ENCODE peak calls at places on chromosomes 16 and 17, in seven cellular contexts. M is RWPE1, K is kidney epithelial cell, G is stomach, X is GM10248, V is cardiac muscle cell, D is neural crest cell. I is an unnamed sample.

GRCh38 chr17:69592692-69593350 is 178.3 kb downstream of the MAP2K6 start:
- DNase-seq in M (no peak), K (no peak), G (no peak), X (no peak), V (no peak), D (no peak), I (no peak)

GRCh38 chr17:4023220-4023619 is 59.0 kb upstream of the ATP2A3 start:
- DNase-seq in M (no peak), K (no peak), G (no peak), X (no peak), V (no peak), D (no peak), I (no peak)

GRCh38 chr16:13921328-13921727 is 1.4 kb downstream of the ERCC4 start:
- DNase-seq in M (no peak), K (no peak), G (no peak), X (no peak), V (no peak), D (no peak), I (no peak)

GRCh38 chr16:11462036-11462435 is 116.8 kb downstream of the RMI2 start:
- DNase-seq in M (no peak), K (no peak), G (no peak), X (no peak), V (no peak), D (no peak), I (no peak)

GRCh38 chr17:49086649-49087048 is 45.9 kb upstream of the B4GALNT2 start:
- DNase-seq in M (no peak), K (no peak), G (no peak), X (no peak), V (no peak), D (no peak), I (no peak)

GRCh38 chr16:47046726-47047602 is 73.5 kb upstream of the DNAJA2 start:
- DNase-seq in M (no peak), K (no peak), G (no peak), X (peak; percentile 67), V (no peak), D (no peak), I (no peak)

GRCh38 chr17:2222901-2223616 is 80.5 kb downstream of the SMG6 start:
- DNase-seq in M (no peak), K (no peak), G (peak; percentile 32), X (peak; percentile 50), V (peak; percentile 44), D (no peak), I (peak; percentile 27)

GRCh38 chr16:85334718-85335583 is 222.7 kb upstream of the CIBAR2 start:
- DNase-seq in M (no peak), K (no peak), G (peak; percentile 91), X (no peak), V (peak; percentile 66), D (peak; percentile 21), I (no peak)

GRCh38 chr16:84959045-84959576 is 52.2 kb downstream of the ZDHHC7 start:
- DNase-seq in M (no peak), K (no peak), G (no peak), X (no peak), V (no peak), D (no peak), I (no peak)

GRCh38 chr16:15618392-15618791 is 24.6 kb downstream of the MARF1 start:
- DNase-seq in M (no peak), K (no peak), G (no peak), X (no peak), V (no peak), D (no peak), I (no peak)

GRCh38 chr17:18184143-18185007 is 747 bp downstream of the ALKBH5 start:
- DNase-seq in M (no peak), K (no peak), G (peak; percentile 56), X (peak; percentile 45), V (peak; percentile 62), D (no peak), I (peak; percentile 63)

GRCh38 chr16:88626646-88627045 is 11.7 kb upstream of the IL17C start:
- DNase-seq in M (no peak), K (no peak), G (no peak), X (no peak), V (no peak), D (no peak), I (no peak)

GRCh38 chr17:76277300-76278267 is 12.4 kb downstream of the UBALD2 start:
- DNase-seq in M (no peak), K (no peak), G (no peak), X (no peak), V (no peak), D (no peak), I (no peak)

GRCh38 chr16:4183258-4184037 is 58.4 kb downstream of the SRL start:
- DNase-seq in M (peak; percentile 97), K (peak; percentile 65), G (peak; percentile 93), X (peak; percentile 100), V (peak; percentile 98), D (peak; percentile 96), I (peak; percentile 81)
- TF ChIP-seq CTCF in M (no peak), K (no peak), G (no peak), X (no peak), V (no peak), D (no peak), I (no peak)

GRCh38 chr17:63082273-63082861 is 116.3 kb downstream of the TANC2 start:
- DNase-seq in M (no peak), K (no peak), G (no peak), X (no peak), V (no peak), D (no peak), I (no peak)
- TF ChIP-seq CTCF in M (no peak), K (peak; percentile 19), G (no peak), X (peak; percentile 43), V (peak; percentile 51), D (peak; percentile 70), I (no peak)

GRCh38 chr16:56450901-56451752 is at the start of the genes NUDT21 and OGFOD1:
- DNase-seq in M (peak; percentile 99), K (peak; percentile 98), G (peak; percentile 94), X (peak; percentile 100), V (peak; percentile 98), D (peak; percentile 76), I (peak; percentile 84)
- TF ChIP-seq CTCF in M (no peak), K (no peak), G (no peak), X (no peak), V (no peak), D (no peak), I (no peak)

GRCh38 chr16:69725480-69726312 is 664 bp downstream of the NQO1 start:
- DNase-seq in M (no peak), K (no peak), G (peak; percentile 25), X (no peak), V (no peak), D (no peak), I (no peak)
- TF ChIP-seq CTCF in M (no peak), K (no peak), G (no peak), X (no peak), V (no peak), D (no peak), I (no peak)

DNA sequence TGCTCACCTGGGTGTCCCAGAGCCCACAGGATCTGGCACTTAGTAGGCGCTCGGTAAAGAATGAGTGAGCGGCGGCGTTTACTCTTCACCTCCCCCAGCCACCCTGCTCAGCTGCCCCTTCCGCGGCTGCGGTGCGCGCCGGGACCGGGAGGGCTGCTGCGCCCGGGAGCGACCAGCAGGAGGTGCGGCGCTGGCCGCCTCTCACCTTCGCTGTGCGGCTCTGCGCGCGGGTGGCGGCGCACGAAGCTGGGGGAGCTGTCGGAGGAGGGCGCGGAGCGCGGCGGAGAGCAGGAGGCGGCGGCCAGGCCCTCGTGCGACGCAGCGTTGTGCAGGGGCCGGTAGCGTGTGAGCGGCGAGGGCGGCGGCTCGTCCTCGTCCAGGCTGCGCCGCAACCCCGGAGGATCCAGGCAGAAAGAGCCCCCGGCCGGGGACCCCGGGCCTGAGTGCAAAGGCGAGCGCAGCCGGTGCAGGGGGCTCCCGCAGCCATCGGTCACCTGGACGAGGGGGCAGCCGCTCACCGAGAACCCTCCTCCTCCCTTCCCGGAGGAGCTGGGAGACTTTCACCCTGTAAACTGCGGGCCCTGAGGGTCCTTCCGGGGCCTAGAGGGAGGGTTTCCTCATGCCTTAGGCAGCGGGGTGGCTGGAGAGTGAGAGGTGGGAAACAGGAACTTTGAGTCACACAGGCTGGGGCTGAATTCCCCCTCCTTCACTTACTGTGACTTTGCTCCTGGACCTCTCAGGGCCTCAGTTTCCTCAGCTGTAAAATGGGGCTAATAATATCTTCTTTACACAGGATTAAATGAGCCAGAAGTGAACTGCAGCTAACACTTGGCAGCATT is 12.5 kb downstream of the SAMD14 start:
- DNase-seq in M (peak; percentile 60), K (no peak), G (peak; percentile 74), X (peak; percentile 67), V (peak; percentile 90), D (peak; percentile 64), I (peak; percentile 61)
- TF ChIP-seq CTCF in M (peak; percentile 85), K (peak; percentile 21), G (peak; percentile 69), X (peak; percentile 53), V (peak; percentile 65), D (peak; percentile 75), I (peak; percentile 48)

GRCh38 chr17:39231587-39232551 is 6.1 kb upstream of the STAC2 start:
- DNase-seq in M (no peak), K (no peak), G (peak; percentile 49), X (peak; percentile 84), V (peak; percentile 62), D (peak; percentile 60), I (peak; percentile 46)

GRCh38 chr17:39237586-39237985 is 11.8 kb upstream of the STAC2 start:
- DNase-seq in M (no peak), K (no peak), G (no peak), X (no peak), V (no peak), D (no peak), I (no peak)

GRCh38 chr17:39236383-39236927 is 10.7 kb upstream of the STAC2 start:
- DNase-seq in M (no peak), K (no peak), G (no peak), X (peak; percentile 8), V (no peak), D (no peak), I (no peak)

GRCh38 chr17:39236981-39237441 is 11.3 kb upstream of the STAC2 start:
- DNase-seq in M (no peak), K (no peak), G (no peak), X (peak; percentile 14), V (no peak), D (no peak), I (no peak)

GRCh38 chr17:39235555-39236221 is 9.9 kb upstream of the STAC2 start:
- DNase-seq in M (peak; percentile 54), K (peak; percentile 31), G (no peak), X (peak; percentile 77), V (peak; percentile 70), D (no peak), I (peak; percentile 26)
- TF ChIP-seq CTCF in M (peak; percentile 67), K (peak; percentile 93), G (peak; percentile 7), X (peak; percentile 63), V (peak; percentile 73), D (peak; percentile 70), I (peak; percentile 63)

DNA sequence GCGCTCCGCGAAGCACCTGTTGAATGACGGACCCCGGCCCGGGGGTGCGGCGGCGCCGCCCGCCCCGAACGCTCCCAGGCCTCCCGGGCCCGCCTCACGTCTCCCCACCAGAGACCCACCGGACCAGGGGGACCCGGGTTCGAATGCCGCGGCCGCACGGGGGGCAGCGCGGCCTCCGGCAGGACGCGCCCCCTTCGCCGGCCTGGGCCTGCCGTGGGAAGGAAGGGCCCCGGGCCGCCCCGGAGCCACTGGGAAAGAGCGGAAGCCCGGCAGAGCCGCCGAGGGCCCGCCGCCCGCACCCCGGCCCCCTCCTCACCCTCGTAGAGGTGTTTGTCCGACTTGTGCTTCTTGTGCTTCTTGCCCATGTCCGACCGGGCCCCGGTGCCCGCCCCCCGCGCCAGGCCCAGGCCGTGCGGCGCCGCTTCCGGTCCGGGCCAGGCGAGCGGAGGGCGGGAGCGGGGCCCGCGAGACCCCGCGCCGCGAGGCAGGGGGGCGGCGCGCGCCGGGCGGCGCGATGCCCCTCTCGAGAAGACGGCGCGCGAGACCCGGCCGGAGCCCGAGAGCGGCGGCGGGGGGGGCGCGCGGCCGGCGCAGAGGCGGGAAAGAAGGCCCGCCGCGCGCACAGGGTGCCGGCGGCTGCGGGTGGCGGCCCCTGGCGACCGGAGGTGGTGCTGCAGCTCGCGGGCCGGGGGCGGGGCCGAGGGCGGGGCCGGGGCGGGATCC is at the start of gene BRD7:
- DNase-seq in M (peak; percentile 77), K (no peak), G (peak; percentile 66), X (peak; percentile 93), V (peak; percentile 86), D (peak; percentile 72), I (peak; percentile 78)
- TF ChIP-seq CTCF in M (peak; percentile 79), K (no peak), G (no peak), X (peak; percentile 69), V (peak; percentile 11), D (peak; percentile 62), I (no peak)